ENCODE peak calls at places on chromosomes 7 and 10, in nine cellular contexts. D, B, Z, Y, I, T, C, E and H are unnamed samples.
A peak's percentile ranks its signal among the peaks of the same experiment; 100 is the strongest.

GRCh38 chr10:67171970-67172369 is 246.1 kb downstream of the LRRTM3 start:
- DNase-seq in T (no peak), Y (no peak), C (no peak), I (no peak), E (no peak), D (no peak), B (no peak), Z (no peak), H (no peak)

GRCh38 chr7:7639847-7640220 is 718 bp upstream of the UMAD1 start:
- DNase-seq in E (peak; percentile 37), T (peak; percentile 35), Y (no peak), D (peak; percentile 34), B (no peak), Z (no peak), C (no peak), I (no peak), H (no peak)

GRCh38 chr7:2488272-2488645 is 12.1 kb upstream of the GRIFIN start:
- DNase-seq in D (no peak), T (no peak), Y (peak; percentile 68), C (no peak), Z (no peak), E (no peak), B (peak; percentile 93), I (no peak), H (no peak)

GRCh38 chr7:23494009-23494408 is 23.7 kb upstream of the IGF2BP3 start:
- DNase-seq in D (no peak), C (no peak), I (no peak), E (no peak), T (no peak), Z (no peak), B (no peak), Y (no peak), H (peak; percentile 24)

GRCh38 chr10:71854031-71854430 is 3.0 kb upstream of the PSAP start:
- DNase-seq in E (no peak), I (no peak), T (no peak), Y (no peak), D (no peak), C (no peak), Z (no peak), B (peak; percentile 38), H (no peak)

GRCh38 chr10:15344876-15345285 is 26.2 kb downstream of the FAM171A1 start:
- DNase-seq in Z (peak; percentile 25), B (no peak), Y (no peak), D (no peak), T (peak; percentile 94), C (no peak), E (no peak), I (no peak), H (no peak)

GRCh38 chr7:44153948-44154335 is 12.8 kb upstream of the MYL7 start:
- DNase-seq in C (no peak), Z (no peak), T (no peak), E (no peak), B (peak; percentile 63), Y (no peak), I (no peak), D (no peak), H (no peak)

GRCh38 chr10:88114368-88114767 is 250.9 kb downstream of the PTEN start:
- DNase-seq in Y (no peak), Z (peak; percentile 74), B (no peak), I (peak; percentile 35), D (no peak), C (peak; percentile 60), T (peak; percentile 49), E (peak; percentile 29), H (no peak)

GRCh38 chr7:41252957-41253356 is 449.9 kb downstream of the INHBA start:
- DNase-seq in T (no peak), D (no peak), Z (no peak), C (no peak), Y (no peak), E (no peak), B (no peak), I (no peak), H (no peak)
- H3K36me3 ChIP-seq in T (no peaks in the 10 kb centered on the region), D (no peaks in the 10 kb centered on the region), Z (no peaks in the 10 kb centered on the region), C (no peaks in the 10 kb centered on the region), Y (no peaks in the 10 kb centered on the region), E (no peaks in the 10 kb centered on the region), B (no peaks in the 10 kb centered on the region), I (no peaks in the 10 kb centered on the region), H (no peaks in the 10 kb centered on the region)

DNA sequence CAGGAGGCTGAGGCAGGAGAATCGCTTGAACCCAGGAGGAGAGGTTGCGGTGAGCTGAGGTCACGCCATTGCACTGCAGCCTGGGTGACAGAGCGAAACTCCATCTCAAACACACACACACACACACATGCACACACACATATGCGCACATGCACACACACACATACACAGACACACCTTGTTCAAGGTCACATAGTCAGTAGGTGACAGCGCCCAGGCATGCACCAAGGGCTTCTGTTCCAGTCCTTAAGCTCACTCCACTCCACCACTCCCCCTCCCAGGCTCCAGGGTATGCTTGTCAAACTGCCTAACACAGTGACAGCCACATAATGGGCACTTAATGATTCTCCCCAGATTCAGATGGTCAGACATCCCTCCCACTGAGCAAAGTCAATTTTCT is 37.0 kb downstream of the KCNMA1 start:
- DNase-seq in B (peak; percentile 32), T (no peak), E (no peak), I (no peak), C (no peak), D (no peak), Z (no peak), Y (no peak), H (no peak)
- H3K4me1 ChIP-seq in B (no peaks in the 10 kb centered on the region), T (no peaks in the 10 kb centered on the region), E (peaks cover 31% of the 10 kb centered on the region), I (peaks cover 29% of the 10 kb centered on the region), C (peaks cover 20% of the 10 kb centered on the region), D (no peaks in the 10 kb centered on the region), Z (no peaks in the 10 kb centered on the region), Y (no peaks in the 10 kb centered on the region), H (peaks cover 12% of the 10 kb centered on the region)

GRCh38 chr10:79427965-79428364 is 17.5 kb downstream of the ZCCHC24 start:
- DNase-seq in Z (no peak), D (no peak), B (no peak), I (no peak), C (no peak), Y (no peak), E (no peak), T (no peak), H (no peak)
- H3K36me3 ChIP-seq in Z (no peaks in the 10 kb centered on the region), D (no peaks in the 10 kb centered on the region), B (no peaks in the 10 kb centered on the region), I (no peaks in the 10 kb centered on the region), C (peaks cover 54% of the 10 kb centered on the region), Y (peaks cover 59% of the 10 kb centered on the region), E (no peaks in the 10 kb centered on the region), T (no peaks in the 10 kb centered on the region), H (peaks cover 26% of the 10 kb centered on the region)

GRCh38 chr7:116505278-116505677 is 5.7 kb downstream of the CAV2 start:
- DNase-seq in T (no peak), Y (no peak), I (no peak), C (no peak), Z (no peak), B (no peak), E (no peak), D (no peak), H (no peak)
- H3K4me1 ChIP-seq in T (peaks cover 4% of the 10 kb centered on the region), Y (no peaks in the 10 kb centered on the region), I (peaks cover 62% of the 10 kb centered on the region), C (peaks cover 32% of the 10 kb centered on the region), Z (peaks cover 18% of the 10 kb centered on the region), B (peaks cover 2% of the 10 kb centered on the region), E (no peaks in the 10 kb centered on the region), D (peaks cover 3% of the 10 kb centered on the region), H (peaks cover 19% of the 10 kb centered on the region)

DNA sequence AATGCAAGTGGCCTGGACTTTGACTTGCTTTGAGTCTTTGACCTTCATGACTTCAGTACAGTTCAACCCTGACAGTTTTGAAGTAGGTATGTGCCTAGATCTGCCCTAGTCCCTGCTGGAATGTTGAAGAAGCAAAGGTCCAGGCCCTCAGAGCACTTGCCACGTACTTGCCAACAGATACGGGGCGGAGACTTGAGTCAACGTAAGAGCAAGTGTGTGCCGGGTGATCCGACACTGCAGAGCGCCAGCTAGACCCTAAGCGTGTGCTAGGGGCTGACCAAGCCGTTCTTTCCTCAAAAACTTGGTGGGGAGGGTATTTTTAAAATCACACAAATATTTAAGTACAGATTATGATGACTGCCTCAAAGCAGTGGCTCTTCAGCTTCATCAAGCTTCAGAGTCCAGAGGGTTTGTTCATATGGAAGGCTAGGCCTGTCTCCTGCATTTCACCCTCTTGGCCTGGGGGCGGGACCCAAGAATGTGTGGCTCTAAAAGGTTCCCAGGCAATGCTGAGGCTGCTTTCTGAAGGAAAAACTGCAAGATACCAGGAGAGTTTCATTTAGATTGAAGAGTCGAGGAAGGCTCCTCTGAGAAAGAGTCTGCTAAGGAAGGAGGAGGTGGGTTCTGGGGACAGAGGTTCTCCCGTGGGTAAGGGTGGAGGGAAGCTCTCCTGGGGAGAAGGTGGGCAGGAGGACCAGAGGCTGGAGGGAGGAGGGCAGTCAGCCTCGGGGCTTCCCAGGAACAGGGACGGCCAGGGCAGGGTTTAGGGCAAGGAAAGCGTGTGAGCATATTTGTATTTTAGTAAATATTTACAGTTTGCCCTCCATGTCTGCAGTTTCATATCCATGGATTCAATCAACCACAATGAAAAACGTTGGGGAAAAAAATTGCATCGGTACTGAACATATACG is 160.3 kb downstream of the EGFR start:
- DNase-seq in Z (no peak), T (no peak), E (no peak), Y (no peak), C (no peak), B (no peak), D (no peak), I (no peak), H (no peak)
- H3K36me3 ChIP-seq in Z (peaks cover 10% of the 10 kb centered on the region), T (no peaks in the 10 kb centered on the region), E (peaks cover 5% of the 10 kb centered on the region), Y (peaks cover 34% of the 10 kb centered on the region), C (peaks cover 94% of the 10 kb centered on the region), B (peaks cover 6% of the 10 kb centered on the region), D (no peaks in the 10 kb centered on the region), I (peaks cover 12% of the 10 kb centered on the region), H (peaks cover 68% of the 10 kb centered on the region)

DNA sequence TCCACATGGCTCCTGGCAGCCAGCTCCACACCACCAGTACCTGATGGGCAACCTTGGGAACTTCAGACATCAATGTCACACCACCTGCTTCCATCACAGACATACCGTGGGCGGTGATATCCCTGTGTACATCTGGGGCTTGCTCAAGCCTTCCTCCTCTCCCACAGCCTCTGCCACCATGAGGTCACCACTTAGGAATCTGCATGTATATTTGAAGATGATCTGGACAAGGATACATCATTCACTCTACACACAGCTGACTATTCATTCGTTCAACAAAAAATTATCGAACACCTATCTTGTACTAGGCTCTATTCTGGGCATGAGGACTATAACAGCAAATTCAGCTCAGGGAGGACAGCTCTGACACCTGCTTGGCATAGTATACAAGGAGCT is 6.8 kb downstream of the DLG5 start:
- DNase-seq in Y (no peak), C (no peak), B (no peak), Z (no peak), D (no peak), I (no peak), E (no peak), T (no peak), H (peak; percentile 50)
- H3K4me1 ChIP-seq in Y (no peaks in the 10 kb centered on the region), C (peaks cover 14% of the 10 kb centered on the region), B (peaks cover 2% of the 10 kb centered on the region), Z (peaks cover 7% of the 10 kb centered on the region), D (no peaks in the 10 kb centered on the region), I (peaks cover 26% of the 10 kb centered on the region), E (peaks cover 8% of the 10 kb centered on the region), T (peaks cover 7% of the 10 kb centered on the region), H (peaks cover 27% of the 10 kb centered on the region)

DNA sequence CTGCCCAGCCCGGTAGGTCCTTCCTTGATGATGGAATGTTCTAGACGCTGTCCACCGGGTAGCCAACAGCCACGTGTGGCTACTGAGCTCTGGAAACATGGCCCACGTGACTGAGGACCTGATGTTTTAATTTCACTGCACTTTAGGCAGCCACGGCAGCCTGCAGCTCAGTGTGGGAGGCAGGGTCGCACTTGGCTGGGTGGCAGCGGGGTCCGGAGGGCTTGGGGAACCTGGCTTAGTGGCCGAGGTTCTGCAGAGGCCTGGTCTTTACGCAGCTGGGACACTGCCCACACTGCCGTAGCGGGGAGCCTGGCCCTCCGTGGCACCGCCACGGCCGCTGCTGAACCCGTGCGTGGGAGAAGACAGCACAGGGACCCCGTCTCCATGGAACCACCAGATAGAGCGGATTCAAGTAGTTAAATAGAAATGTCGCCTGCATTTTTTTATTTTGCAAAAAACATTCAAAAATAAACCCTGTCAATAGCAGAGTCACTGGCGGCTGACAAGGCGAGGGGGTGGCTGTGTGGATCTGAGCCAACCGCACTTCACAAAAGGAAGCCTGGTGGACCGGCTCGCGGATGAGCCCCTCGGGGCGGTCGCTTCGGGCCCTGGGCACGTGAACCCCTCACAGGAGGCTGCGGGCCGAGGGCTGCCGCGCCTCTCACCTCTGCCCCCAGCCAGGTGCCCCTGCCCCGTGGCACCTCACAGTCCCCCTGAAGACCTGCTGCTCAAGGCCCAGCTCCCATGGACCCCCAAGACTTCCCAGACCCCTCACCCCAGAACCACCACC is 25.6 kb upstream of the UTF1 start:
- DNase-seq in B (no peak), Y (no peak), D (no peak), Z (no peak), C (no peak), T (no peak), E (no peak), I (no peak), H (no peak)
- H3K36me3 ChIP-seq in B (no peaks in the 10 kb centered on the region), Y (no peaks in the 10 kb centered on the region), D (no peaks in the 10 kb centered on the region), Z (no peaks in the 10 kb centered on the region), C (no peaks in the 10 kb centered on the region), T (no peaks in the 10 kb centered on the region), E (no peaks in the 10 kb centered on the region), I (no peaks in the 10 kb centered on the region), H (no peaks in the 10 kb centered on the region)